ENCODE peak calls at places on chromosomes 12 and 14, in eight cellular contexts. G, K, X, Y, J, V, D and N are unnamed samples.
A peak's percentile ranks its signal among the peaks of the same experiment; 100 is the strongest.

GRCh38 chr12:121797937-121798801 is 4.7 kb upstream of the RHOF start:
- DNase-seq in G (no peak), D (peak; percentile 54), J (peak; percentile 63), V (no peak), Y (peak; percentile 87), X (no peak), K (peak; percentile 92), N (no peak)

GRCh38 chr12:65867428-65867827 is 43.1 kb downstream of the HMGA2 start:
- DNase-seq in Y (no peak), X (no peak), G (no peak), K (no peak), V (no peak), D (peak; percentile 82), J (no peak), N (no peak)

GRCh38 chr12:128840862-128841468 is 12.3 kb upstream of the GLT1D1 start:
- DNase-seq in Y (no peak), X (no peak), V (no peak), K (no peak), G (no peak), J (no peak), D (no peak), N (no peak)

GRCh38 chr14:30252800-30253425 is 306.0 kb upstream of the G2E3 start:
- DNase-seq in D (peak; percentile 22), G (no peak), J (no peak), K (no peak), V (no peak), Y (no peak), X (no peak), N (no peak)

GRCh38 chr14:80930836-80931389 is 10.6 kb downstream of the CEP128 start:
- DNase-seq in Y (peak; percentile 33), K (no peak), D (peak; percentile 88), X (peak; percentile 9), V (no peak), J (no peak), G (peak; percentile 80), N (peak; percentile 61)

GRCh38 chr14:95290769-95291440 is 28.8 kb downstream of the CLMN start:
- DNase-seq in J (no peak), Y (peak; percentile 80), X (no peak), D (no peak), G (no peak), K (peak; percentile 81), V (peak; percentile 42), N (no peak)

GRCh38 chr14:52018970-52019369 is 29.6 kb downstream of the RTRAF start:
- DNase-seq in Y (no peak), V (no peak), J (no peak), D (no peak), X (no peak), K (no peak), G (no peak), N (no peak)

GRCh38 chr12:45208604-45209487 is 7.0 kb upstream of the ANO6 start:
- DNase-seq in K (no peak), X (no peak), G (no peak), D (peak; percentile 64), J (no peak), Y (no peak), V (no peak), N (no peak)

GRCh38 chr12:103947871-103948555 is 17.7 kb upstream of the TDG start:
- DNase-seq in K (no peak), V (no peak), Y (no peak), J (no peak), G (no peak), D (no peak), X (no peak), N (no peak)

GRCh38 chr14:77026166-77026929 is 2.2 kb downstream of the IRF2BPL start:
- DNase-seq in Y (no peak), K (peak; percentile 71), G (peak; percentile 52), J (peak; percentile 42), D (peak; percentile 57), V (no peak), X (no peak), N (no peak)

GRCh38 chr14:95770777-95771176 is 56.9 kb upstream of the TCL1A start:
- DNase-seq in D (no peak), X (no peak), Y (no peak), V (no peak), G (no peak), J (no peak), K (no peak), N (no peak)

GRCh38 chr12:122054842-122055544 is 23.6 kb upstream of the MLXIP start:
- DNase-seq in Y (no peak), V (no peak), X (no peak), D (no peak), J (no peak), K (no peak), G (no peak), N (no peak)

GRCh38 chr14:50399251-50400032 is 2.8 kb upstream of the CDKL1 start:
- DNase-seq in J (peak; percentile 55), V (no peak), D (peak; percentile 59), X (peak; percentile 69), K (no peak), G (no peak), Y (peak; percentile 80), N (no peak)

GRCh38 chr14:33791971-33792370 is 158.9 kb downstream of the EGLN3 start:
- DNase-seq in K (no peak), V (no peak), D (no peak), J (no peak), Y (no peak), G (no peak), X (no peak), N (no peak)

GRCh38 chr14:52351191-52351560 is 37.1 kb downstream of the PTGER2 start:
- DNase-seq in V (no peak), K (no peak), G (no peak), Y (no peak), J (no peak), X (no peak), D (peak; percentile 60), N (no peak)

GRCh38 chr12:39402922-39403321 is 40.0 kb downstream of the KIF21A start:
- DNase-seq in V (no peak), Y (no peak), G (no peak), K (no peak), X (no peak), D (no peak), J (no peak), N (no peak)

GRCh38 chr14:75884198-75884611 is 97.6 kb downstream of the TGFB3 start:
- DNase-seq in D (peak; percentile 92), Y (no peak), X (peak; percentile 79), J (no peak), K (no peak), G (no peak), V (no peak), N (no peak)

GRCh38 chr12:18546399-18546798 is 191.4 kb downstream of the PLCZ1 start:
- DNase-seq in G (no peak), K (no peak), J (no peak), X (no peak), V (no peak), D (peak; percentile 10), Y (no peak), N (no peak)

GRCh38 chr12:50411051-50411660 is 10.5 kb downstream of the LARP4 start:
- DNase-seq in D (no peak), V (no peak), Y (no peak), G (no peak), J (no peak), X (no peak), K (no peak), N (no peak)

GRCh38 chr14:43135877-43136411 is 1371.1 kb downstream of the FSCB start:
- DNase-seq in D (no peak), K (peak; percentile 38), V (no peak), G (peak; percentile 39), X (no peak), J (no peak), Y (no peak), N (no peak)

GRCh38 chr14:93132472-93133065 is 16.8 kb upstream of the ITPK1 start:
- DNase-seq in G (peak; percentile 53), J (no peak), D (peak; percentile 33), X (no peak), K (no peak), Y (no peak), V (no peak), N (peak; percentile 8)

GRCh38 chr12:68455676-68456345 is 123.6 kb upstream of the MDM1 start:
- DNase-seq in J (no peak), Y (no peak), V (no peak), G (peak; percentile 52), X (no peak), K (no peak), D (no peak), N (no peak)

GRCh38 chr14:47500369-47500768 is 175.0 kb downstream of the MDGA2 start:
- DNase-seq in X (no peak), K (no peak), V (no peak), J (no peak), D (no peak), G (no peak), Y (no peak), N (no peak)
- H3K4me3 ChIP-seq in X (no peak overlapping the region), K (no peak overlapping the region), V (no peak overlapping the region), J (no peak overlapping the region), D (no peak overlapping the region), G (no peak overlapping the region), Y (no peak overlapping the region), N (no peak overlapping the region)

DNA sequence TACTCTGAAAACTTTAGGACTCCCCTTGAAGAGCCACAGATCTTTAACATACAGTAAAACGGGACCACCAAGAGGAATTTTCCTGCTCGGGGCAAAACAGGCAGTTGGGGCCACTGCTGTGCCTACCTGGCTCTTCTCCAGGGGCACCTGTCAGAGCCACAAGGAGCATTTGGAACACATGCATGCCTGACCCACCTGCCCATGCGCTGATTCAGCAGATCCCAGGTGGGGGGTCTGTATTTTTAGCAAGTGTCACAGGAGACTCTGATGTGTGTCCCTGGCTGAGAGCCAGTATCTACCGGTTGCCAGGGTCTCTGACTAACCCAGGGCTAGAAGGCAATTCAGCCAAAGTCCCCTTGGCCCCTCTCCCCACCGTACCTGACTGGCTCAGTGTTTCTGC is 6.5 kb downstream of the CTDSP2 start:
- DNase-seq in D (no peak), X (no peak), J (no peak), G (no peak), Y (no peak), V (no peak), K (peak; percentile 88), N (no peak)
- H3K4me3 ChIP-seq in D (no peak overlapping the region), X (no peak overlapping the region), J (peak overlapping the region; percentile 97), G (no peak overlapping the region), Y (peak overlapping the region; percentile 72), V (no peak overlapping the region), K (peak overlapping the region; percentile 96), N (no peak overlapping the region)

GRCh38 chr12:132466241-132467188 is 23.4 kb upstream of the FBRSL1 start:
- DNase-seq in K (peak; percentile 34), G (no peak), Y (no peak), X (no peak), D (no peak), J (peak; percentile 7), V (no peak), N (no peak)
- H3K4me3 ChIP-seq in K (no peak overlapping the region), G (no peak overlapping the region), Y (no peak overlapping the region), X (no peak overlapping the region), D (no peak overlapping the region), J (no peak overlapping the region), V (no peak overlapping the region), N (no peak overlapping the region)

GRCh38 chr12:124698211-124698997 is 131.0 kb upstream of the NCOR2 start:
- DNase-seq in Y (no peak), J (no peak), V (no peak), X (peak; percentile 73), D (peak; percentile 86), K (no peak), G (no peak), N (no peak)
- H3K4me3 ChIP-seq in Y (no peak overlapping the region), J (no peak overlapping the region), V (no peak overlapping the region), X (no peak overlapping the region), D (no peak overlapping the region), K (no peak overlapping the region), G (no peak overlapping the region), N (no peak overlapping the region)

GRCh38 chr12:6635375-6635855 is 344 bp downstream of the LPAR5 start:
- DNase-seq in X (no peak), J (no peak), V (no peak), D (no peak), G (peak; percentile 86), K (peak; percentile 35), Y (no peak), N (peak; percentile 60)
- H3K4me3 ChIP-seq in X (no peak overlapping the region), J (no peak overlapping the region), V (no peak overlapping the region), D (no peak overlapping the region), G (peak overlapping the region; percentile 42), K (no peak overlapping the region), Y (peak overlapping the region; percentile 46), N (peak overlapping the region; percentile 27)